ENCODE peak calls at places on chromosomes 5 and 9, in five cellular contexts. B, O, L, X and E are unnamed samples.
A peak's percentile ranks its signal among the peaks of the same experiment; 100 is the strongest.

GRCh38 chr9:113593682-113594281 is 130.3 kb downstream of the RGS3 start:
- DNase-seq in B (peak; percentile 98), O (peak; percentile 98), L (no peak), X (peak; percentile 97), E (peak; percentile 91)

GRCh38 chr5:170534177-170534576 is 30.4 kb downstream of the KCNIP1 start:
- DNase-seq in B (no peak), O (peak; percentile 52), L (no peak), X (no peak), E (no peak)

GRCh38 chr5:171520300-171521170 is 101.1 kb downstream of the FGF18 start:
- DNase-seq in B (peak; percentile 18), O (peak; percentile 94), L (no peak), X (no peak), E (peak; percentile 8)

GRCh38 chr5:41835625-41836024 is 34.6 kb downstream of the OXCT1 start:
- DNase-seq in B (peak; percentile 92), O (peak; percentile 57), L (no peak), X (peak; percentile 72), E (peak; percentile 51)

GRCh38 chr9:80994892-80995291 is 694.5 kb downstream of the TLE1 start:
- DNase-seq in B (peak; percentile 55), O (no peak), L (no peak), X (no peak), E (no peak)

GRCh38 chr9:93288891-93289883 is 105.2 kb downstream of the WNK2 start:
- DNase-seq in B (peak; percentile 62), O (peak; percentile 63), L (no peak), X (no peak), E (no peak)

GRCh38 chr5:124263680-124264491 is 482.6 kb downstream of the ZNF608 start:
- DNase-seq in B (no peak), O (peak; percentile 86), L (no peak), X (no peak), E (peak; percentile 12)

GRCh38 chr9:1722404-1722803 is 292.7 kb upstream of the SMARCA2 start:
- DNase-seq in B (no peak), O (peak; percentile 70), L (no peak), X (no peak), E (no peak)

GRCh38 chr9:108272350-108272899 is 583.4 kb downstream of the ACTL7B start:
- DNase-seq in B (peak; percentile 39), O (peak; percentile 85), L (no peak), X (peak; percentile 65), E (peak; percentile 23)

GRCh38 chr5:15366676-15367391 is 133.1 kb upstream of the FBXL7 start:
- DNase-seq in B (no peak), O (no peak), L (no peak), X (no peak), E (no peak)

GRCh38 chr5:88268414-88269184 is at the start of gene TMEM161B:
- DNase-seq in B (peak; percentile 85), O (peak; percentile 93), L (peak; percentile 96), X (peak; percentile 92), E (peak; percentile 98)

GRCh38 chr5:136042665-136043121 is 13.9 kb downstream of the TGFBI start:
- DNase-seq in B (no peak), O (no peak), L (no peak), X (peak; percentile 6), E (no peak)

GRCh38 chr5:72109625-72110024 is 2.4 kb downstream of the MAP1B start:
- DNase-seq in B (no peak), O (no peak), L (no peak), X (peak; percentile 49), E (no peak)
- H3K4me3 ChIP-seq in B (peak overlapping the region; percentile 4), O (peak overlapping the region; percentile 97), L (no peak overlapping the region), X (peak overlapping the region; percentile 96), E (no peak overlapping the region)

GRCh38 chr5:159243385-159243784 is 19.7 kb upstream of the UBLCP1 start:
- DNase-seq in B (no peak), O (no peak), L (no peak), X (no peak), E (no peak)

GRCh38 chr5:159252195-159252594 is 10.9 kb upstream of the UBLCP1 start:
- DNase-seq in B (no peak), O (no peak), L (no peak), X (no peak), E (no peak)

GRCh38 chr5:159244163-159244562 is 18.9 kb upstream of the UBLCP1 start:
- DNase-seq in B (peak; percentile 4), O (no peak), L (no peak), X (no peak), E (no peak)

GRCh38 chr5:159249158-159249557 is 13.9 kb upstream of the UBLCP1 start:
- DNase-seq in B (no peak), O (no peak), L (no peak), X (no peak), E (no peak)
- H3K27ac ChIP-seq in B (no peak overlapping the region), O (no peak overlapping the region), L (no peak overlapping the region), X (no peak overlapping the region), E (no peak overlapping the region)

GRCh38 chr5:132824426-132824825 is 6.0 kb downstream of the SHROOM1 start:
- DNase-seq in B (no peak), O (no peak), L (no peak), X (no peak), E (no peak)
- H3K36me3 ChIP-seq in B (peaks cover 6% of the 10 kb centered on the region), O (no peaks in the 10 kb centered on the region), L (no peaks in the 10 kb centered on the region), X (no peaks in the 10 kb centered on the region), E (no peaks in the 10 kb centered on the region)

DNA sequence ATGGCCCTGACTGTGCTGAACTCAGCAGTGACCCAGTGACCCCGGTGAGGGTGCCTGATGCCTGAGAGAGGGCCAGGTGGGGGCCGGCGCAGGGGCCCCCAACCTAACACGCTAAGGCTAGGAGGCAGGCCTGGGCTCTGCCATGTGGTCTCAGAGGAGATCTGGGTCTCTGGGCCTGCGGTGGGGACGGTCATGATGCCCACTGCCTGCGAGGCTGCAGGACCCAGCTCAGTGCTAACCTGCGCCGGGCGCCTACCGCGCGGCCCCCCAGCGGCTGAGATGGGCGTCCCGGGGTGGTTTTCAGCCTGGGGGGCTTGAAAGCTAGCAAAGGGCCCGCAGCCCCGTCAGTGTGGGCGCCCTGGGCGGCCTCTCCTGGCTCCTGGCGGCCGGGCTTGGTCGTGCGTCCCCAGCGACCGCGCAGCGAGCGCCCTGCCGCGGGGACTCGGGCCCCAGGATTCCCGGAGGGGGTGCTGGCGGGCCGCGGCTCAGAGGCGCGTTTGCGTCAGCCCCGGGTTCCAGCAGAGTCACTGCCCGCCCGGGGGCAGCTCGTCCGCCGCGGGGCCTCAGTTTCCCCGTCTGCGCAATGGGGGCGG is 2.5 kb downstream of the EGFL7 start:
- DNase-seq in B (no peak), O (peak; percentile 85), L (no peak), X (no peak), E (no peak)
- H3K4me3 ChIP-seq in B (peak overlapping the region; percentile 50), O (no peak overlapping the region), L (no peak overlapping the region), X (peak overlapping the region; percentile 24), E (peak overlapping the region; percentile 38)

DNA sequence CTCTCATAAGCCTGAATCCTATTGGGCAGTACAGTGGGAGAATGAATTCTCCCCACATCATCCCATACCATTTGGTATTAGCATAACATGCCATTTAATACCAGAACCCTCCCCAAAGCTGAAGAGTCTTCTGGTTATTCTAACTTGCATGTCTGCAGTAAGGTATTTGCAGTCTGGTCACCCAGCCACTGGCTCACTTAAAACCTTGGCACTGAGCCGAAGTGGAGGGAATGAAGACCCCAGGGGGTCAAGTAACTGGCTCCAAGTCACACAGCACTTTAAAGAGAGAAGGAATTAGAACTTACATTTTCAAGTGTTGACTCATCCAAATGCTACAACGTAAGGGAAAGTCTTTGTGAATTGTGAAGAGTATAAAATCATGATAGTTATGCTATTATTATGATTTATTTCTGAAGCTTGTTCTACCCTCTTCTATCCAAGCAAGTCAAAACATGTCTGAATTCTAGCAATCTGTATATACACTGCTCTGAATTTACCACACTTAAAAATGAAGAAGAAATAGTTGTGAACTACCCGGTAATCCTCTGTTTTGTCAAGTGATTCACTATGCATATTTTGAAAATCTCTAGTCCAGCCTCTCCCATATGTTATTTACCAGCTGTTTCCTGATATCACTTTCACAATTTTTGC is 28.5 kb downstream of the GLRA1 start:
- DNase-seq in B (peak; percentile 51), O (peak; percentile 86), L (no peak), X (no peak), E (peak; percentile 7)
- H3K27ac ChIP-seq in B (no peak overlapping the region), O (peak overlapping the region; percentile 15), L (no peak overlapping the region), X (peak overlapping the region; percentile 33), E (no peak overlapping the region)

GRCh38 chr5:131393498-131393968 is 129.7 kb downstream of the CDC42SE2 start:
- DNase-seq in B (no peak), O (no peak), L (no peak), X (peak; percentile 52), E (peak; percentile 84)

GRCh38 chr5:131396882-131397281 is 133.0 kb downstream of the CDC42SE2 start:
- DNase-seq in B (no peak), O (no peak), L (no peak), X (no peak), E (no peak)

GRCh38 chr5:131392461-131393095 is 128.7 kb downstream of the CDC42SE2 start:
- DNase-seq in B (no peak), O (no peak), L (peak; percentile 40), X (no peak), E (no peak)

GRCh38 chr5:131396015-131396414 is 132.2 kb downstream of the CDC42SE2 start:
- DNase-seq in B (no peak), O (no peak), L (no peak), X (no peak), E (no peak)

GRCh38 chr5:131394128-131394527 is 130.3 kb downstream of the CDC42SE2 start:
- DNase-seq in B (peak; percentile 69), O (no peak), L (peak; percentile 80), X (no peak), E (peak; percentile 35)
- H3K36me3 ChIP-seq in B (peaks cover 19% of the 10 kb centered on the region), O (peaks cover 87% of the 10 kb centered on the region), L (peaks cover 31% of the 10 kb centered on the region), X (no peaks in the 10 kb centered on the region), E (no peaks in the 10 kb centered on the region)

GRCh38 chr5:159049844-159050318 is 49.8 kb downstream of the EBF1 start:
- DNase-seq in B (peak; percentile 57), O (no peak), L (no peak), X (no peak), E (no peak)
- H3K4me3 ChIP-seq in B (no peak overlapping the region), O (no peak overlapping the region), L (no peak overlapping the region), X (peak overlapping the region; percentile 22), E (no peak overlapping the region)

GRCh38 chr9:127991757-127992274 is 11.0 kb upstream of the EEIG1 start:
- DNase-seq in B (no peak), O (no peak), L (no peak), X (no peak), E (no peak)

GRCh38 chr9:127989094-127989493 is 8.3 kb upstream of the EEIG1 start:
- DNase-seq in B (no peak), O (no peak), L (no peak), X (no peak), E (no peak)

GRCh38 chr9:127993721-127994120 is 12.9 kb upstream of the EEIG1 start:
- DNase-seq in B (no peak), O (no peak), L (no peak), X (no peak), E (no peak)

GRCh38 chr9:127991017-127991756 is 10.4 kb upstream of the EEIG1 start:
- DNase-seq in B (no peak), O (peak; percentile 40), L (no peak), X (no peak), E (peak; percentile 80)

GRCh38 chr9:127990539-127990938 is 9.8 kb upstream of the EEIG1 start:
- DNase-seq in B (no peak), O (no peak), L (no peak), X (no peak), E (no peak)
- H3K27ac ChIP-seq in B (no peak overlapping the region), O (no peak overlapping the region), L (no peak overlapping the region), X (no peak overlapping the region), E (peak overlapping the region; percentile 78)